ENCODE peak calls at places on chromosomes 2 and 18, in seven cellular contexts. W, U, B, P, V, J and A are unnamed samples.
A peak's percentile ranks its signal among the peaks of the same experiment; 100 is the strongest.

GRCh38 chr18:65788373-65788772 is 37.6 kb downstream of the CDH7 start:
- DNase-seq in J (peak; percentile 74), U (no peak), B (no peak), W (no peak), P (no peak), V (peak; percentile 19), A (no peak)

GRCh38 chr2:199379251-199379650 is 78.5 kb downstream of the SATB2 start:
- DNase-seq in J (no peak), P (no peak), B (no peak), V (no peak), W (no peak), U (no peak), A (no peak)

GRCh38 chr2:108297436-108298141 is 8.9 kb downstream of the SULT1C2 start:
- DNase-seq in P (no peak), W (no peak), B (no peak), J (no peak), U (no peak), V (no peak), A (no peak)

GRCh38 chr2:200165687-200166086 is 140.8 kb upstream of the SPATS2L start:
- DNase-seq in W (no peak), P (no peak), V (no peak), U (no peak), B (no peak), J (no peak), A (no peak)

GRCh38 chr2:20443276-20443920 is 3.5 kb upstream of the RHOB start:
- DNase-seq in J (peak; percentile 74), B (no peak), P (no peak), W (no peak), U (peak; percentile 82), V (no peak), A (no peak)

GRCh38 chr2:165793161-165793778 is 777 bp downstream of the GALNT3 start:
- DNase-seq in J (no peak), B (no peak), W (peak; percentile 28), U (peak; percentile 63), P (no peak), V (no peak), A (no peak)

GRCh38 chr18:12278765-12279682 is 24.9 kb downstream of the CIDEA start:
- DNase-seq in W (no peak), V (peak; percentile 90), P (peak; percentile 47), U (peak; percentile 88), B (no peak), J (no peak), A (peak; percentile 86)

GRCh38 chr2:95058989-95059601 is 33.6 kb downstream of the MAL start:
- DNase-seq in J (no peak), U (peak; percentile 45), P (no peak), W (no peak), B (no peak), V (no peak), A (no peak)

GRCh38 chr18:63157293-63158011 is 162.1 kb downstream of the BCL2 start:
- DNase-seq in B (no peak), P (no peak), J (no peak), U (no peak), V (no peak), W (peak; percentile 44), A (no peak)

GRCh38 chr2:18422416-18423165 is 137.9 kb downstream of the RDH14 start:
- DNase-seq in V (no peak), B (no peak), U (no peak), P (no peak), W (no peak), J (no peak), A (no peak)

GRCh38 chr2:122748552-122749011 is 993.1 kb downstream of the TSN start:
- DNase-seq in J (peak; percentile 71), P (no peak), W (no peak), B (no peak), U (no peak), V (peak; percentile 26), A (no peak)

GRCh38 chr2:70344195-70344594 is 42.3 kb upstream of the FAM136A start:
- DNase-seq in W (no peak), U (no peak), J (no peak), V (no peak), P (no peak), B (no peak), A (no peak)

GRCh38 chr2:47272031-47272864 is 117.1 kb upstream of the STPG4 start:
- DNase-seq in W (peak; percentile 63), P (peak; percentile 61), U (peak; percentile 83), V (peak; percentile 84), B (peak; percentile 49), J (peak; percentile 72), A (peak; percentile 71)

GRCh38 chr2:223203971-223204370 is 152.0 kb downstream of the KCNE4 start:
- DNase-seq in W (no peak), J (peak; percentile 39), B (no peak), P (no peak), V (no peak), U (no peak), A (no peak)

GRCh38 chr2:42135381-42136312 is 33.5 kb upstream of the EML4 start:
- DNase-seq in U (no peak), V (no peak), B (no peak), J (peak; percentile 48), P (no peak), W (no peak), A (no peak)

GRCh38 chr2:26484579-26484978 is 6.7 kb upstream of the OTOF start:
- DNase-seq in J (no peak), W (no peak), B (no peak), V (no peak), U (no peak), P (no peak), A (no peak)

GRCh38 chr2:199581935-199582336 is 124.2 kb upstream of the SATB2 start:
- DNase-seq in P (no peak), B (no peak), V (no peak), J (peak; percentile 49), W (no peak), U (no peak), A (no peak)

GRCh38 chr2:120111193-120111592 is 98.3 kb downstream of the EPB41L5 start:
- DNase-seq in P (no peak), V (no peak), J (no peak), B (no peak), U (no peak), W (no peak), A (no peak)

GRCh38 chr2:131152065-131152464 is 46.9 kb downstream of the PLEKHB2 start:
- DNase-seq in W (no peak), U (no peak), P (no peak), B (no peak), J (no peak), V (no peak), A (no peak)

GRCh38 chr2:205706769-205707375 is 24.6 kb downstream of the NRP2 start:
- DNase-seq in P (no peak), U (peak; percentile 77), J (peak; percentile 25), V (peak; percentile 75), W (peak; percentile 64), B (no peak), A (peak; percentile 67)

GRCh38 chr18:59846814-59847490 is 52.8 kb upstream of the PMAIP1 start:
- DNase-seq in B (no peak), U (no peak), W (peak; percentile 22), V (no peak), J (peak; percentile 23), P (no peak), A (no peak)

GRCh38 chr2:3423492-3424170 is 44.1 kb downstream of the TRAPPC12 start:
- DNase-seq in J (peak; percentile 79), V (peak; percentile 83), W (peak; percentile 81), B (peak; percentile 55), U (no peak), P (peak; percentile 39), A (peak; percentile 65)